ENCODE peak calls at places on chromosomes 7 and 10, in ten cellular contexts. K, G, J, U, Z, O, H, W, Y and X are unnamed samples.

GRCh38 chr7:741191-741671 is 14.2 kb upstream of the PRKAR1B start:
- DNase-seq in K (no peak), G (no peak), J (no peak), U (no peak), Z (no peak), O (no peak), H (no peak), W (no peak), Y (no peak), X (no peak)

GRCh38 chr7:50427518-50427917 is 22.6 kb downstream of the FIGNL1 start:
- DNase-seq in K (no peak), G (no peak), J (no peak), U (no peak), Z (no peak), O (no peak), H (no peak), W (no peak), Y (no peak), X (no peak)

GRCh38 chr7:151756076-151756731 is 120.7 kb downstream of the PRKAG2 start:
- DNase-seq in K (peak), G (peak), J (no peak), U (no peak), Z (no peak), O (peak), H (peak), W (peak), Y (peak), X (no peak)

GRCh38 chr7:14133752-14134151 is 144.3 kb upstream of the ETV1 start:
- DNase-seq in K (no peak), G (no peak), J (no peak), U (no peak), Z (no peak), O (no peak), H (no peak), W (no peak), Y (no peak), X (no peak)

GRCh38 chr7:158811461-158811860 is 17.8 kb downstream of the ESYT2 start:
- DNase-seq in K (no peak), G (no peak), J (no peak), U (no peak), Z (no peak), O (peak), H (no peak), W (peak), Y (no peak), X (no peak)

GRCh38 chr10:62121197-62121550 is 147.5 kb downstream of the RTKN2 start:
- DNase-seq in K (peak), G (no peak), J (no peak), U (no peak), Z (no peak), O (no peak), H (no peak), W (no peak), Y (no peak), X (no peak)

GRCh38 chr10:6348091-6348862 is 145.5 kb downstream of the PFKFB3 start:
- DNase-seq in K (peak), G (peak), J (peak), U (peak), Z (peak), O (peak), H (peak), W (peak), Y (peak), X (no peak)

GRCh38 chr10:75034131-75034512 is 77.3 kb upstream of the SAMD8 start:
- DNase-seq in K (no peak), G (no peak), J (no peak), U (no peak), Z (no peak), O (no peak), H (no peak), W (no peak), Y (no peak), X (no peak)

GRCh38 chr10:86757110-86757790 is 831 bp downstream of the BMPR1A start:
- DNase-seq in K (peak), G (peak), J (peak), U (no peak), Z (peak), O (peak), H (peak), W (no peak), Y (peak), X (no peak)

GRCh38 chr10:31770307-31770902 is 158.2 kb downstream of the ARHGAP12 start:
- DNase-seq in K (peak), G (peak), J (peak), U (no peak), Z (no peak), O (no peak), H (peak), W (peak), Y (peak), X (no peak)

GRCh38 chr10:58397830-58398229 is 12.6 kb downstream of the TFAM start:
- DNase-seq in K (no peak), G (no peak), J (no peak), U (no peak), Z (no peak), O (no peak), H (no peak), W (no peak), Y (no peak), X (no peak)

GRCh38 chr7:143177374-143178119 is 5.7 kb upstream of the TAS2R39 start:
- DNase-seq in K (no peak), G (no peak), J (no peak), U (no peak), Z (no peak), O (no peak), H (no peak), W (no peak), Y (no peak), X (no peak)
- H3K4me3 ChIP-seq in K (no peak), G (no peak), J (no peak), U (no peak), Z (no peak), O (no peak), H (no peak), W (no peak), Y (no peak), X (no peak)

GRCh38 chr7:55569269-55569663 is 3.0 kb downstream of the VOPP1 start:
- DNase-seq in K (no peak), G (no peak), J (no peak), U (no peak), Z (no peak), O (no peak), H (peak), W (no peak), Y (peak), X (no peak)
- H3K4me3 ChIP-seq in K (peak), G (peak), J (no peak), U (peak), Z (no peak), O (no peak), H (peak), W (no peak), Y (no peak), X (no peak)

GRCh38 chr10:10923029-10923668 is 94.5 kb upstream of the CELF2 start:
- DNase-seq in K (no peak), G (no peak), J (no peak), U (no peak), Z (no peak), O (no peak), H (no peak), W (no peak), Y (no peak), X (no peak)
- H3K4me3 ChIP-seq in K (no peak), G (no peak), J (no peak), U (no peak), Z (no peak), O (no peak), H (no peak), W (no peak), Y (no peak), X (no peak)

GRCh38 chr7:47572939-47573757 is 8.8 kb downstream of the TNS3 start:
- DNase-seq in K (no peak), G (no peak), J (peak), U (no peak), Z (no peak), O (no peak), H (no peak), W (no peak), Y (no peak), X (no peak)
- H3K4me3 ChIP-seq in K (no peak), G (no peak), J (peak), U (no peak), Z (no peak), O (no peak), H (no peak), W (no peak), Y (no peak), X (no peak)

DNA sequence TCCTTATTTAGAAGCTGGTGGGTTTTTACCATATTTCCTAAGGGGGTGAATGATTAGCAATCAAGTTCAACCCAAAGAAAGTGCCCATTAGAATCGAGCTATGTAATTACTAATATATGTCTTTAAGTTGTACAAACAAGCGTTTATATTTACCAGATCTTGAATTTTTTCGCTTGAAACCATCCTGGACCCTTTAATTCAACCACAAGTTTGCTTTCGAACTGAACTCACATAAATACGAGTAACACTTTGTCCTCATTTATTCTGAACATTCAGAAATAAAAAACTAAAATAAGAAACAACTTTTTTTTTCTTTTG is 1.5 kb downstream of the SRI start:
- DNase-seq in K (no peak), G (no peak), J (no peak), U (no peak), Z (no peak), O (no peak), H (no peak), W (no peak), Y (no peak), X (no peak)
- H3K4me3 ChIP-seq in K (peak), G (peak), J (peak), U (peak), Z (peak), O (peak), H (peak), W (peak), Y (peak), X (peak)

GRCh38 chr7:84002348-84002747 is 192.2 kb downstream of the SEMA3A start:
- DNase-seq in K (no peak), G (no peak), J (no peak), U (no peak), Z (no peak), O (no peak), H (no peak), W (no peak), Y (no peak), X (no peak)
- H3K4me3 ChIP-seq in K (no peak), G (no peak), J (no peak), U (no peak), Z (no peak), O (no peak), H (no peak), W (no peak), Y (no peak), X (no peak)